ENCODE peak calls at places on chromosomes 5 and 9, in six cellular contexts. V, S, X, H, F and B are unnamed samples.

GRCh38 chr5:130063603-130064002 is 159.3 kb downstream of the CHSY3 start:
- DNase-seq in H (no peak), F (no peak), S (no peak), V (no peak), X (no peak), B (no peak)

GRCh38 chr5:1760656-1761452 is 38.8 kb downstream of the MRPL36 start:
- DNase-seq in F (peak; percentile 6), V (no peak), X (no peak), H (no peak), S (peak; percentile 62), B (no peak)

GRCh38 chr5:80193421-80193820 is 62.4 kb downstream of the SERINC5 start:
- DNase-seq in F (no peak), X (no peak), V (no peak), S (no peak), H (no peak), B (no peak)

GRCh38 chr5:53368966-53369605 is 111.3 kb upstream of the FST start:
- DNase-seq in F (no peak), S (no peak), X (no peak), V (no peak), H (no peak), B (no peak)

GRCh38 chr9:21668504-21668903 is 133.9 kb upstream of the MTAP start:
- DNase-seq in F (no peak), V (no peak), H (no peak), X (no peak), S (no peak), B (no peak)

GRCh38 chr5:81768960-81769452 is 18.1 kb upstream of the SSBP2 start:
- DNase-seq in F (no peak), V (peak; percentile 90), S (no peak), H (no peak), X (no peak), B (no peak)

GRCh38 chr9:125428060-125428481 is 166.4 kb downstream of the GAPVD1 start:
- DNase-seq in F (no peak), X (no peak), H (no peak), V (peak; percentile 11), S (no peak), B (no peak)

GRCh38 chr9:18343799-18344198 is 130.2 kb upstream of the ADAMTSL1 start:
- DNase-seq in H (no peak), X (no peak), S (no peak), F (no peak), V (no peak), B (no peak)

GRCh38 chr9:35335164-35335563 is 154.7 kb upstream of the RUSC2 start:
- DNase-seq in H (no peak), F (no peak), V (no peak), S (no peak), X (no peak), B (no peak)

GRCh38 chr5:170522211-170523128 is 18.6 kb downstream of the KCNIP1 start:
- DNase-seq in V (peak; percentile 76), S (no peak), X (no peak), H (no peak), F (no peak), B (no peak)

GRCh38 chr5:91598216-91598615 is 215.1 kb upstream of the ARRDC3 start:
- DNase-seq in X (no peak), F (no peak), V (no peak), S (no peak), H (no peak), B (no peak)

GRCh38 chr5:12099296-12099695 is 195.1 kb upstream of the CTNND2 start:
- DNase-seq in S (no peak), F (no peak), X (no peak), V (no peak), H (no peak), B (no peak)

GRCh38 chr5:80055491-80056170 is 20.5 kb downstream of the THBS4 start:
- DNase-seq in F (no peak), V (peak; percentile 90), S (peak; percentile 12), H (no peak), X (no peak), B (no peak)

GRCh38 chr5:78899922-78900362 is 85.2 kb downstream of the ARSB start:
- DNase-seq in H (no peak), S (no peak), X (no peak), F (no peak), V (peak; percentile 44), B (no peak)

GRCh38 chr9:3435732-3436131 is 90.1 kb downstream of the RFX3 start:
- DNase-seq in V (no peak), S (no peak), H (no peak), X (no peak), F (no peak), B (no peak)

DNA sequence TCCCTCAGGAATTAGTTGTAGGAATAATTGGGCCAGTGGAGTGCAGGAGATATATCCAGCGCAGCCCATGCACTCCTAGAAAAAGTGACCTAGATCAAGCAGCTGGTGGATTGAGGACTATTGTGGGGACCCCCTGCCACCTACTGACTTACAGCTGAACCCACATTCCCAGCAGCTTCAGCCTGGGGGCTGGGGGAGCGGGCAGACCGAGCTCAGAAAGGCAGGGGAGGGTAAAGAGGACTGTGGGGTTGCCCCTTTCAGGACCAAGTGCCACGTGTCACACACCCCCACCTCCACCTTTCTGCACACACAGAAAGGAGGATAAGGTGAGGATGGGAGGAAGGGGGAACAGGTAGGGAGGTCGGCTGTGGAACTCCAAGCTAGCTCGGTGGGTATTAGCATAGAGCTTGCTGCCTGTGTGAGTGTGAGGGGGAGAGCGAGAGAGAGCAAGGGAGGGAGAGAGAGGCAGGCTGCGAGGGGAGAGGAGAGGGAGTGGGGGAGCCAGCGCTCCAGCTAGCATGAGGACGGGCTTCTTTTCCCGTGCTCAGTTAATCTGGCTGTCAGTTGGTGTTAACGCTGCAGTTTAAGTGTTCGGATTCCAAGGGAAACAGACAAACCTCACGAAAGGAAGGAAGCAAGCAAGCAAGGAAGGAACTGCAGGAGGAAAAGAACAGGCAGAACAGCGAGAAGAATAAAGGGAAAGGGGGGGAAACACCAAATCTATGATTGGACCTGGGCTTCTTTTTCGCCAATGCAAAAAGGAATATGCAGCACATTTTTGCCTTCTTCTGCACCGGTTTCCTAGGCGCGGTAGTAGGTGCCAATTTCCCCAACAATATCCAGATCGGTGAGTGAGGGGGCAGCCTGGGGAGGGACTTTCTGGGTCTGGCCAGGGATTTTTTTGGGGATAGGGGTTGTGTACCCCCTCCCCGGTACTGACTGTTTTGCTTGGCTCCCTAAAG is at the start of gene GRIA1:
- DNase-seq in S (no peak), F (no peak), V (no peak), H (no peak), X (no peak), B (no peak)
- H3K4me3 ChIP-seq in S (peak within 1 kb of the TSS; percentile 66), F (no peak within 1 kb of the TSS), V (no peak within 1 kb of the TSS), H (no peak within 1 kb of the TSS), X (peak within 1 kb of the TSS; percentile 41), B (no peak within 1 kb of the TSS)

GRCh38 chr9:77162366-77162765 is 15.0 kb upstream of the VPS13A start:
- DNase-seq in H (no peak), X (no peak), V (no peak), S (no peak), F (no peak), B (no peak)

GRCh38 chr9:77161191-77161590 is 16.1 kb upstream of the VPS13A start:
- DNase-seq in V (no peak), F (no peak), X (no peak), S (no peak), H (no peak), B (no peak)

GRCh38 chr9:77156646-77157371 is 20.5 kb upstream of the VPS13A start:
- DNase-seq in V (no peak), S (no peak), X (no peak), F (no peak), H (no peak), B (no peak)

GRCh38 chr9:77161966-77162365 is 15.4 kb upstream of the VPS13A start:
- DNase-seq in V (no peak), X (no peak), F (no peak), H (no peak), S (no peak), B (no peak)

DNA sequence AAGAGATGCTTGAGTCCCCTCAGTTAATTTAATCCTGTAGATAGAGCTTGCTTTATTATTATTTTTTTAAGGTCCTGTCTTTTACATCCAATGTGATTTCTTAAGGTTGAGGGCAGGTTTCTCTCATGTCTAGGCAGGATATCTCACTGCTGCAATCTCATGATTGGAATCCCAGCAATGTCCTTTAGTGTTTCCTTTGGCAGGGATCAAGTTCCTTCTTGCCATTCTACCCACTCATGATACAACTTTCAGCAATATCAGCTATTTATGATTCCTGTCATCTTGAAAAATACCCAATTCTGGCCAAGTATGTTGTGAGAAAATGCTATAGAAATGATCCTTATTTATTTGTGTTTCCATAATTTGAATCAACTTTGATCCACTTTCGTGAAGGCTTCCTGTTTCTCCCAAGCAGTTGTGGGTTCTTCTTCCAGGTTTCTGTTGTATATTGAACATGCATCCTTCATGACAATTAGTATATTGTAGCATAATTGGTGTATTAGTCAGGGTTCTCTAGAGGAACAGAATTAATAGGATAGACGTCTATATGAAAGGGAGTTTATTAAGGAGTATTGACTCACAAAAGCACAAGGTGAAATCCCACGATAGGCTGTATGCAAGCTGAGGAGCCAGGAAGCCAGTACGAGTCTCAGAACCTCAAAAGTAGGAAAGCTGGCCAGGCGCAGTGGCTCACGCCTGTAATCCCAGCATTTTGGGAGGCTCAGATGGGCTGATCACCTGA is 18.4 kb upstream of the VPS13A start:
- DNase-seq in S (no peak), H (no peak), X (no peak), V (peak; percentile 88), F (no peak), B (no peak)
- H3K27ac ChIP-seq in S (no peak overlapping the region), H (no peak overlapping the region), X (no peak overlapping the region), V (peak overlapping the region; percentile 95), F (no peak overlapping the region), B (no peak overlapping the region)

DNA sequence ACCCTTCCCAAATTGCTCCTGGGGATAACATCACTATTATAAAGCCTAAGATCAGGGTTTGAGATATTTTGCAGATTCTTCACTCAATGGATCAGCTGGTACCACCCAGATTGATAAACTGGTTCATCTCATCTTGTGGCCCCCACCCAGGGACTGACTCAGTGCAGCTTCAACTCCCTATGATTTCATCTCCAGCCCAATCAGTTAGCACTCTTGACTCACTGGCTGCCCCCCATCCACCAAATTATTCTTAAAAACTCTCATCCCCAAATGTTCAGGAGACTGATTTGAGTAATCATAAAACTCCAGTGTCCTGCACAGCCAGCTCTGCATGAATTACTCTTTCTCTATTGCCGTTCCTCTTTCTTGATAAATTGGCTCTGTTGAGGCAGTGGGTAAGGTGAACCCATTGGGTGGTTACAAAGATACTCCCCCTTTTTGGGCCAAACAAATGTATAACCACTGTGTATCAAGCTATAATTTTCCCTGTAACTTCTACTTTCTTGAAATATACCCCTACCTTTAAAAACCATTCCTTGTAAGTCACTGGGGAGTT is 263.3 kb upstream of the IL12B start:
- DNase-seq in X (no peak), S (no peak), H (no peak), F (no peak), V (no peak), B (no peak)
- TF ChIP-seq CTCF in X (no peak), S (no peak), H (no peak), F (no peak), V (no peak), B (no peak)

GRCh38 chr5:14251733-14252132 is 108.6 kb downstream of the TRIO start:
- DNase-seq in X (no peak), F (no peak), S (no peak), V (no peak), H (no peak), B (no peak)

GRCh38 chr5:14249258-14250093 is 106.3 kb downstream of the TRIO start:
- DNase-seq in S (no peak), X (no peak), H (no peak), F (no peak), V (no peak), B (no peak)

GRCh38 chr5:14250778-14251711 is 107.9 kb downstream of the TRIO start:
- DNase-seq in S (no peak), F (no peak), V (no peak), X (no peak), H (no peak), B (no peak)

GRCh38 chr5:14252793-14253192 is 109.7 kb downstream of the TRIO start:
- DNase-seq in X (no peak), S (no peak), V (no peak), H (no peak), F (no peak), B (no peak)

GRCh38 chr5:14250094-14250777 is 107.1 kb downstream of the TRIO start:
- DNase-seq in X (peak; percentile 66), H (no peak), F (peak; percentile 89), V (peak; percentile 68), S (no peak), B (peak; percentile 78)
- H3K4me3 ChIP-seq in X (peak overlapping the region; percentile 41), H (no peak overlapping the region), F (peak overlapping the region; percentile 25), V (no peak overlapping the region), S (peak overlapping the region; percentile 1), B (peak overlapping the region; percentile 3)